ENCODE peak calls at places on chromosomes 12 and 14, in six cellular contexts. G, S, R, I, Q and C are unnamed samples.

GRCh38 chr14:37122288-37122687 is 50.1 kb downstream of the SLC25A21 start:
- DNase-seq in Q (no peak), I (no peak), G (no peak), R (peak; percentile 50), S (peak; percentile 75), C (no peak)

GRCh38 chr12:40336573-40337199 is 111.9 kb downstream of the LRRK2 start:
- DNase-seq in G (peak; percentile 39), S (peak; percentile 17), Q (peak; percentile 52), R (peak; percentile 2), I (no peak), C (no peak)

GRCh38 chr12:25130741-25131188 is 64.2 kb downstream of the DNAI7 start:
- DNase-seq in S (peak; percentile 58), Q (peak; percentile 71), R (peak; percentile 46), I (no peak), G (peak; percentile 51), C (no peak)

GRCh38 chr12:7450667-7451066 is 6.7 kb upstream of the CD163L1 start:
- DNase-seq in S (no peak), G (no peak), R (no peak), I (no peak), Q (no peak), C (no peak)

GRCh38 chr12:92164712-92165111 is 19.1 kb upstream of the BTG1 start:
- DNase-seq in Q (no peak), G (no peak), I (no peak), R (no peak), S (no peak), C (no peak)

GRCh38 chr12:11838403-11838802 is 188.9 kb downstream of the ETV6 start:
- DNase-seq in I (no peak), Q (no peak), S (no peak), G (no peak), R (no peak), C (no peak)

GRCh38 chr12:51056242-51056641 is 8.1 kb downstream of the LETMD1 start:
- DNase-seq in Q (no peak), I (no peak), R (peak; percentile 47), G (no peak), S (no peak), C (no peak)

GRCh38 chr12:75816892-75817291 is 214.7 kb downstream of the PHLDA1 start:
- DNase-seq in R (peak; percentile 72), I (no peak), S (peak; percentile 74), Q (peak; percentile 15), G (peak; percentile 79), C (no peak)

GRCh38 chr12:121715862-121716435 is 3.4 kb downstream of the TMEM120B start:
- DNase-seq in S (no peak), Q (no peak), R (no peak), I (no peak), G (no peak), C (no peak)

GRCh38 chr12:127650626-127651025 is 616.3 kb upstream of the TMEM132C start:
- DNase-seq in Q (no peak), G (no peak), S (peak; percentile 78), R (no peak), I (no peak), C (no peak)

GRCh38 chr14:20044243-20044642 is 8.4 kb upstream of the OR4K13 start:
- DNase-seq in G (no peak), Q (no peak), R (no peak), I (no peak), S (no peak), C (no peak)

GRCh38 chr12:57260366-57260765 is 9.4 kb upstream of the STAC3 start:
- DNase-seq in R (no peak), I (no peak), G (no peak), Q (no peak), S (no peak), C (no peak)

GRCh38 chr14:95561001-95561412 is 26.2 kb downstream of the GLRX5 start:
- DNase-seq in S (peak; percentile 76), G (peak; percentile 89), I (peak; percentile 80), R (peak; percentile 79), Q (peak; percentile 90), C (peak; percentile 92)

GRCh38 chr12:15778126-15778525 is 11.1 kb downstream of the EPS8 start:
- DNase-seq in S (peak; percentile 69), Q (no peak), G (no peak), I (no peak), R (peak; percentile 59), C (no peak)

GRCh38 chr12:93177208-93178153 is 200.2 kb upstream of the NUDT4 start:
- DNase-seq in G (no peak), S (peak; percentile 42), I (no peak), Q (no peak), R (peak; percentile 46), C (no peak)

GRCh38 chr12:105581420-105581819 is 250.9 kb downstream of the C12orf75 start:
- DNase-seq in R (no peak), I (no peak), G (no peak), Q (no peak), S (no peak), C (no peak)

GRCh38 chr12:7075931-7076330 is 15.4 kb downstream of the C1S start:
- DNase-seq in S (peak; percentile 69), G (no peak), Q (no peak), I (no peak), R (peak; percentile 40), C (no peak)

GRCh38 chr12:25500651-25501050 is 52.4 kb downstream of the LMNTD1 start:
- DNase-seq in Q (no peak), S (peak; percentile 19), R (peak; percentile 17), I (no peak), G (no peak), C (no peak)

GRCh38 chr14:74974364-74975058 is 19.1 kb upstream of the PGF start:
- DNase-seq in R (no peak), G (no peak), S (no peak), I (no peak), Q (no peak), C (no peak)

GRCh38 chr14:61615743-61616523 is 79.4 kb upstream of the HIF1A start:
- DNase-seq in R (peak; percentile 29), Q (no peak), S (peak; percentile 35), G (no peak), I (no peak), C (no peak)

GRCh38 chr12:55679691-55680090 is 28.0 kb downstream of the ITGA7 start:
- DNase-seq in G (no peak), Q (no peak), I (no peak), S (no peak), R (no peak), C (no peak)